ENCODE peak calls at places on chromosomes 7 and 10, in six cellular contexts. One of them, this sample, is unnamed.

GRCh38 chr10:60816624-60817023 is 38.3 kb downstream of the CDK1 start:
- DNase-seq in uterus: peak; percentile 79
- DNase-seq in heart right ventricle: no peak
- DNase-seq in astrocyte of the cerebellum: peak; percentile 87
- DNase-seq in foreskin fibroblast: peak; percentile 77
- DNase-seq in GM12865: peak; percentile 75
- DNase-seq in this sample: peak; percentile 74

GRCh38 chr7:55476071-55476803 is 96.1 kb downstream of the VOPP1 start:
- DNase-seq in uterus: no peak
- DNase-seq in heart right ventricle: no peak
- DNase-seq in astrocyte of the cerebellum: peak; percentile 92
- DNase-seq in foreskin fibroblast: peak; percentile 58
- DNase-seq in GM12865: no peak
- DNase-seq in this sample: no peak

GRCh38 chr7:77498659-77499379 is 38.3 kb upstream of the PTPN12 start:
- DNase-seq in uterus: no peak
- DNase-seq in heart right ventricle: no peak
- DNase-seq in astrocyte of the cerebellum: no peak
- DNase-seq in foreskin fibroblast: no peak
- DNase-seq in GM12865: peak; percentile 40
- DNase-seq in this sample: no peak

GRCh38 chr7:1447551-1448244 is 11.6 kb downstream of the MICALL2 start:
- DNase-seq in uterus: no peak
- DNase-seq in heart right ventricle: no peak
- DNase-seq in astrocyte of the cerebellum: no peak
- DNase-seq in foreskin fibroblast: no peak
- DNase-seq in GM12865: no peak
- DNase-seq in this sample: no peak

GRCh38 chr10:22719406-22720042 is 5.1 kb upstream of the PIP4K2A start:
- DNase-seq in uterus: no peak
- DNase-seq in heart right ventricle: no peak
- DNase-seq in astrocyte of the cerebellum: no peak
- DNase-seq in foreskin fibroblast: no peak
- DNase-seq in GM12865: no peak
- DNase-seq in this sample: no peak

GRCh38 chr7:96314402-96315108 is 7.3 kb downstream of the SLC25A13 start:
- DNase-seq in uterus: no peak
- DNase-seq in heart right ventricle: no peak
- DNase-seq in astrocyte of the cerebellum: no peak
- DNase-seq in foreskin fibroblast: no peak
- DNase-seq in GM12865: no peak
- DNase-seq in this sample: no peak

GRCh38 chr7:54978364-54979116 is 40.3 kb upstream of the EGFR start:
- DNase-seq in uterus: no peak
- DNase-seq in heart right ventricle: no peak
- DNase-seq in astrocyte of the cerebellum: no peak
- DNase-seq in foreskin fibroblast: no peak
- DNase-seq in GM12865: no peak
- DNase-seq in this sample: no peak

GRCh38 chr7:1967512-1968396 is 265.0 kb downstream of the MAD1L1 start:
- DNase-seq in uterus: no peak
- DNase-seq in heart right ventricle: no peak
- DNase-seq in astrocyte of the cerebellum: no peak
- DNase-seq in foreskin fibroblast: no peak
- DNase-seq in GM12865: no peak
- DNase-seq in this sample: no peak

GRCh38 chr7:36128448-36129047 is 24.5 kb upstream of the EEPD1 start:
- DNase-seq in uterus: peak; percentile 84
- DNase-seq in heart right ventricle: peak; percentile 75
- DNase-seq in astrocyte of the cerebellum: peak; percentile 93
- DNase-seq in foreskin fibroblast: peak; percentile 84
- DNase-seq in GM12865: no peak
- DNase-seq in this sample: peak; percentile 83

GRCh38 chr10:48496831-48497792 is 107.8 kb downstream of the ARHGAP22 start:
- DNase-seq in uterus: no peak
- DNase-seq in heart right ventricle: no peak
- DNase-seq in astrocyte of the cerebellum: peak; percentile 39
- DNase-seq in foreskin fibroblast: peak; percentile 59
- DNase-seq in GM12865: no peak
- DNase-seq in this sample: peak; percentile 17

GRCh38 chr10:126012485-126012884 is 116.1 kb downstream of the FANK1 start:
- DNase-seq in uterus: no peak
- DNase-seq in heart right ventricle: no peak
- DNase-seq in astrocyte of the cerebellum: no peak
- DNase-seq in foreskin fibroblast: peak; percentile 12
- DNase-seq in GM12865: no peak
- DNase-seq in this sample: no peak

GRCh38 chr7:98265841-98266271 is 13.8 kb upstream of the TECPR1 start:
- DNase-seq in uterus: no peak
- DNase-seq in heart right ventricle: no peak
- DNase-seq in astrocyte of the cerebellum: no peak
- DNase-seq in foreskin fibroblast: peak; percentile 62
- DNase-seq in GM12865: no peak
- DNase-seq in this sample: no peak

GRCh38 chr10:6030217-6030616 is 31.9 kb downstream of the IL2RA start:
- DNase-seq in uterus: no peak
- DNase-seq in heart right ventricle: no peak
- DNase-seq in astrocyte of the cerebellum: no peak
- DNase-seq in foreskin fibroblast: no peak
- DNase-seq in GM12865: no peak
- DNase-seq in this sample: no peak

GRCh38 chr7:1268076-1268815 is 35.6 kb downstream of the UNCX start:
- DNase-seq in uterus: no peak
- DNase-seq in heart right ventricle: no peak
- DNase-seq in astrocyte of the cerebellum: no peak
- DNase-seq in foreskin fibroblast: no peak
- DNase-seq in GM12865: no peak
- DNase-seq in this sample: no peak

GRCh38 chr10:114245128-114245791 is 6.2 kb downstream of the VWA2 start:
- DNase-seq in uterus: no peak
- DNase-seq in heart right ventricle: no peak
- DNase-seq in astrocyte of the cerebellum: no peak
- DNase-seq in foreskin fibroblast: no peak
- DNase-seq in GM12865: no peak
- DNase-seq in this sample: no peak

GRCh38 chr10:75230600-75231038 is 5.1 kb downstream of the COMTD1 start:
- DNase-seq in uterus: peak; percentile 91
- DNase-seq in heart right ventricle: peak; percentile 90
- DNase-seq in astrocyte of the cerebellum: peak; percentile 68
- DNase-seq in foreskin fibroblast: peak; percentile 79
- DNase-seq in GM12865: peak; percentile 93
- DNase-seq in this sample: no peak

GRCh38 chr7:2008936-2009540 is 223.7 kb downstream of the MAD1L1 start:
- DNase-seq in uterus: no peak
- DNase-seq in heart right ventricle: peak; percentile 67
- DNase-seq in astrocyte of the cerebellum: no peak
- DNase-seq in foreskin fibroblast: no peak
- DNase-seq in GM12865: no peak
- DNase-seq in this sample: no peak

GRCh38 chr10:18179901-18180300 is 39.7 kb downstream of the CACNB2 start:
- DNase-seq in uterus: peak; percentile 40
- DNase-seq in heart right ventricle: no peak
- DNase-seq in astrocyte of the cerebellum: peak; percentile 72
- DNase-seq in foreskin fibroblast: peak; percentile 60
- DNase-seq in GM12865: no peak
- DNase-seq in this sample: peak; percentile 52

GRCh38 chr7:114653391-114654088 is 238.9 kb downstream of the FOXP2 start:
- DNase-seq in uterus: no peak
- DNase-seq in heart right ventricle: no peak
- DNase-seq in astrocyte of the cerebellum: peak; percentile 4
- DNase-seq in foreskin fibroblast: no peak
- DNase-seq in GM12865: no peak
- DNase-seq in this sample: no peak

GRCh38 chr10:132337019-132337418 is 5.0 kb downstream of the LRRC27 start:
- DNase-seq in uterus: no peak
- DNase-seq in heart right ventricle: no peak
- DNase-seq in astrocyte of the cerebellum: no peak
- DNase-seq in foreskin fibroblast: no peak
- DNase-seq in GM12865: no peak
- DNase-seq in this sample: no peak

GRCh38 chr10:125060851-125061556 is 99.4 kb downstream of the CTBP2 start:
- DNase-seq in uterus: peak; percentile 88
- DNase-seq in heart right ventricle: peak; percentile 84
- DNase-seq in astrocyte of the cerebellum: peak; percentile 80
- DNase-seq in foreskin fibroblast: peak; percentile 80
- DNase-seq in GM12865: peak; percentile 50
- DNase-seq in this sample: peak; percentile 50

GRCh38 chr10:98611432-98611831 is 164.7 kb upstream of the HPS1 start:
- DNase-seq in uterus: no peak
- DNase-seq in heart right ventricle: no peak
- DNase-seq in astrocyte of the cerebellum: no peak
- DNase-seq in foreskin fibroblast: peak; percentile 9
- DNase-seq in GM12865: no peak
- DNase-seq in this sample: peak; percentile 7

GRCh38 chr7:128120976-128121490 is 89.8 kb upstream of the LRRC4 start:
- DNase-seq in uterus: no peak
- DNase-seq in heart right ventricle: no peak
- DNase-seq in astrocyte of the cerebellum: no peak
- DNase-seq in foreskin fibroblast: no peak
- DNase-seq in GM12865: no peak
- DNase-seq in this sample: no peak

GRCh38 chr10:116769791-116770190 is 27.4 kb upstream of the HSPA12A start:
- DNase-seq in uterus: no peak
- DNase-seq in heart right ventricle: no peak
- DNase-seq in astrocyte of the cerebellum: no peak
- DNase-seq in foreskin fibroblast: peak; percentile 32
- DNase-seq in GM12865: no peak
- DNase-seq in this sample: no peak

GRCh38 chr10:80568306-80568705 is 30.6 kb downstream of the SH2D4B start:
- DNase-seq in uterus: no peak
- DNase-seq in heart right ventricle: no peak
- DNase-seq in astrocyte of the cerebellum: no peak
- DNase-seq in foreskin fibroblast: no peak
- DNase-seq in GM12865: no peak
- DNase-seq in this sample: no peak

GRCh38 chr10:89374716-89375115 is 3.1 kb upstream of the IFIT1B start:
- DNase-seq in uterus: no peak
- DNase-seq in heart right ventricle: no peak
- DNase-seq in astrocyte of the cerebellum: no peak
- DNase-seq in foreskin fibroblast: no peak
- DNase-seq in GM12865: no peak
- DNase-seq in this sample: no peak

GRCh38 chr10:24683554-24683953 is 40.1 kb downstream of the ARHGAP21 start:
- DNase-seq in uterus: no peak
- DNase-seq in heart right ventricle: no peak
- DNase-seq in astrocyte of the cerebellum: no peak
- DNase-seq in foreskin fibroblast: no peak
- DNase-seq in GM12865: no peak
- DNase-seq in this sample: no peak

GRCh38 chr7:31648288-31648687 is 38.7 kb upstream of the PPP1R17 start:
- DNase-seq in uterus: no peak
- DNase-seq in heart right ventricle: no peak
- DNase-seq in astrocyte of the cerebellum: peak; percentile 11
- DNase-seq in foreskin fibroblast: no peak
- DNase-seq in GM12865: no peak
- DNase-seq in this sample: no peak

GRCh38 chr10:116761883-116762282 is 19.5 kb upstream of the HSPA12A start:
- DNase-seq in uterus: no peak
- DNase-seq in heart right ventricle: no peak
- DNase-seq in astrocyte of the cerebellum: no peak
- DNase-seq in foreskin fibroblast: no peak
- DNase-seq in GM12865: no peak
- DNase-seq in this sample: no peak

GRCh38 chr7:113392421-113392820 is 274.1 kb upstream of the SMIM30 start:
- DNase-seq in uterus: no peak
- DNase-seq in heart right ventricle: no peak
- DNase-seq in astrocyte of the cerebellum: no peak
- DNase-seq in foreskin fibroblast: no peak
- DNase-seq in GM12865: no peak
- DNase-seq in this sample: no peak

GRCh38 chr10:112953760-112954159 is 3.7 kb downstream of the TCF7L2 start:
- DNase-seq in uterus: no peak
- DNase-seq in heart right ventricle: no peak
- DNase-seq in astrocyte of the cerebellum: no peak
- DNase-seq in foreskin fibroblast: peak; percentile 49
- DNase-seq in GM12865: no peak
- DNase-seq in this sample: no peak

GRCh38 chr7:37467017-37467416 is 18.4 kb upstream of the ELMO1 start:
- DNase-seq in uterus: no peak
- DNase-seq in heart right ventricle: no peak
- DNase-seq in astrocyte of the cerebellum: no peak
- DNase-seq in foreskin fibroblast: no peak
- DNase-seq in GM12865: peak; percentile 67
- DNase-seq in this sample: no peak

GRCh38 chr10:92550924-92551323 is 23.0 kb downstream of the IDE start:
- DNase-seq in uterus: no peak
- DNase-seq in heart right ventricle: no peak
- DNase-seq in astrocyte of the cerebellum: no peak
- DNase-seq in foreskin fibroblast: no peak
- DNase-seq in GM12865: no peak
- DNase-seq in this sample: no peak
- TF ChIP-seq CTCF in uterus: no peak
- TF ChIP-seq CTCF in heart right ventricle: no peak
- TF ChIP-seq CTCF in astrocyte of the cerebellum: no peak
- TF ChIP-seq CTCF in foreskin fibroblast: no peak
- TF ChIP-seq CTCF in GM12865: no peak
- TF ChIP-seq CTCF in this sample: no peak

GRCh38 chr7:90210475-90210874 is 1.1 kb upstream of the STEAP2 start:
- DNase-seq in uterus: no peak
- DNase-seq in heart right ventricle: no peak
- DNase-seq in astrocyte of the cerebellum: no peak
- DNase-seq in foreskin fibroblast: no peak
- DNase-seq in GM12865: no peak
- DNase-seq in this sample: no peak
- H3K4me3 ChIP-seq in uterus: no peak overlapping the region
- H3K4me3 ChIP-seq in heart right ventricle: peak overlapping the region; percentile 71
- H3K4me3 ChIP-seq in astrocyte of the cerebellum: no peak overlapping the region
- H3K4me3 ChIP-seq in foreskin fibroblast: no peak overlapping the region
- H3K4me3 ChIP-seq in GM12865: no peak overlapping the region
- H3K4me3 ChIP-seq in this sample: no peak overlapping the region

DNA sequence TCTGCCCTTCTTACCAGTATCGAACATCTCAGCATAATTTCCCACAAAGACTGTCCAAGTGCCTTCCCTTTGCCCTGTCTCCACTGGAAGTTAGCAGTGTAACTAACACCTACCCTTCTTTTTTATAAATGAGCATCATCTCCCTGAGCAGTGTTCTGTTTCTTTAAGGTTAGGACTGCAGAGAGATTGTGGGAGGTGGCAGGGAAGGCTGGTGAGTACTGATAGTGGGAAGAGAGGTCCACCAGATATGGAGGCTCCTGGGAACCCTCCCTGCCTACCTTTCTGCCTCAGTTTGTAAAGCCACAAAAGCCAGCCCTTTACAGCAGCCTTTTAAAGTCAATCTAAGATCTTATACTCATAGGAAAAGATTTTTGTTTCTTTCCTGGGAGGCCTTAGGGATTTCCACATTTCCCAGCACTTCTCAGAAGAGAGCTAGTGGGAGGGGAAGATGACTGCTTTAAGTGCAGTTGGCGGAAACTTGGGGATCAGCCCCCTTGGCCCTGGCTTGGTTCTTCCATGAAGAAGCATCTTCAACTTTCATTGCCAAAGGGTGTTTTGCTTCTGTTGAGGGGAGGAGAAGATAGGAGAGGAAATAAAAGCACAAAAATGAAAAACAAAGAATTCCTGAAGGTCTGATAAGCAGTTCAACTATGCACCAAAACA is 36.6 kb upstream of the CALD1 start:
- DNase-seq in uterus: peak; percentile 88
- DNase-seq in heart right ventricle: no peak
- DNase-seq in astrocyte of the cerebellum: no peak
- DNase-seq in foreskin fibroblast: no peak
- DNase-seq in GM12865: no peak
- DNase-seq in this sample: no peak
- TF ChIP-seq CTCF in uterus: no peak
- TF ChIP-seq CTCF in heart right ventricle: no peak
- TF ChIP-seq CTCF in astrocyte of the cerebellum: no peak
- TF ChIP-seq CTCF in foreskin fibroblast: no peak
- TF ChIP-seq CTCF in GM12865: no peak
- TF ChIP-seq CTCF in this sample: no peak

GRCh38 chr10:28535846-28536245 is 2.9 kb downstream of the WAC start:
- DNase-seq in uterus: no peak
- DNase-seq in heart right ventricle: no peak
- DNase-seq in astrocyte of the cerebellum: no peak
- DNase-seq in foreskin fibroblast: no peak
- DNase-seq in GM12865: no peak
- DNase-seq in this sample: no peak
- H3K4me3 ChIP-seq in uterus: no peak overlapping the region
- H3K4me3 ChIP-seq in heart right ventricle: no peak overlapping the region
- H3K4me3 ChIP-seq in astrocyte of the cerebellum: no peak overlapping the region
- H3K4me3 ChIP-seq in foreskin fibroblast: no peak overlapping the region
- H3K4me3 ChIP-seq in GM12865: peak overlapping the region; percentile 37
- H3K4me3 ChIP-seq in this sample: no peak overlapping the region

This sample was measured in retinal pigment epithelial cell.